ENCODE peak calls at places on chromosome 20, in six cellular contexts. X is bronchial epithelial cell; F is CD8-positive, alpha-beta T cell; E is GM23248; I is cardiac muscle cell; A is ovary. O is an unnamed sample.
A peak's percentile ranks its signal among the peaks of the same experiment; 100 is the strongest.

GRCh38 chr20:50213531-50214106 is 23.0 kb downstream of the CEBPB start:
- DNase-seq in E (no peak), F (no peak), A (no peak), X (no peak), I (no peak), O (no peak)

GRCh38 chr20:32603046-32603726 is 18.1 kb upstream of the NOL4L start:
- DNase-seq in F (no peak), A (no peak), E (no peak), X (no peak), I (no peak), O (no peak)

GRCh38 chr20:34268851-34269668 is 27.8 kb downstream of the ASIP start:
- DNase-seq in X (no peak), A (peak; percentile 44), E (peak; percentile 48), I (peak; percentile 45), F (no peak), O (no peak)

GRCh38 chr20:50469324-50469723 is 40.9 kb upstream of the PTPN1 start:
- DNase-seq in I (no peak), A (no peak), X (no peak), F (no peak), E (no peak), O (no peak)

GRCh38 chr20:15967334-15967733 is 605.9 kb downstream of the KIF16B start:
- DNase-seq in X (no peak), F (no peak), E (no peak), A (no peak), I (no peak), O (no peak)

GRCh38 chr20:42628683-42629082 is 561.0 kb downstream of the PTPRT start:
- DNase-seq in F (no peak), I (no peak), E (no peak), A (no peak), X (no peak), O (no peak)

GRCh38 chr20:17828598-17829144 is 128.9 kb downstream of the BANF2 start:
- DNase-seq in F (no peak), X (no peak), E (no peak), I (no peak), A (no peak), O (no peak)

GRCh38 chr20:38453941-38454340 is 18.7 kb upstream of the RALGAPB start:
- DNase-seq in F (no peak), X (peak; percentile 27), A (peak; percentile 3), I (no peak), E (no peak), O (no peak)

GRCh38 chr20:35145141-35145564 is 2.0 kb downstream of the EDEM2 start:
- DNase-seq in F (no peak), X (peak; percentile 65), I (peak; percentile 81), E (peak; percentile 62), A (no peak), O (peak; percentile 58)

GRCh38 chr20:61314326-61315010 is 62.4 kb downstream of the CDH4 start:
- DNase-seq in X (peak; percentile 43), A (no peak), I (no peak), E (no peak), F (no peak), O (no peak)

GRCh38 chr20:7010584-7010983 is 243.1 kb downstream of the BMP2 start:
- DNase-seq in F (no peak), X (peak; percentile 75), A (no peak), I (peak; percentile 2), E (peak; percentile 3), O (no peak)

GRCh38 chr20:5888051-5888450 is 62.3 kb downstream of the TRMT6 start:
- DNase-seq in A (no peak), X (peak; percentile 21), F (no peak), I (peak; percentile 29), E (no peak), O (no peak)

GRCh38 chr20:40757087-40757486 is 68.1 kb upstream of the MAFB start:
- DNase-seq in A (no peak), I (no peak), X (peak; percentile 57), E (no peak), F (no peak), O (no peak)

GRCh38 chr20:47396762-47397476 is 40.4 kb upstream of the ZMYND8 start:
- DNase-seq in F (no peak), E (no peak), A (no peak), I (peak; percentile 20), X (no peak), O (no peak)

DNA sequence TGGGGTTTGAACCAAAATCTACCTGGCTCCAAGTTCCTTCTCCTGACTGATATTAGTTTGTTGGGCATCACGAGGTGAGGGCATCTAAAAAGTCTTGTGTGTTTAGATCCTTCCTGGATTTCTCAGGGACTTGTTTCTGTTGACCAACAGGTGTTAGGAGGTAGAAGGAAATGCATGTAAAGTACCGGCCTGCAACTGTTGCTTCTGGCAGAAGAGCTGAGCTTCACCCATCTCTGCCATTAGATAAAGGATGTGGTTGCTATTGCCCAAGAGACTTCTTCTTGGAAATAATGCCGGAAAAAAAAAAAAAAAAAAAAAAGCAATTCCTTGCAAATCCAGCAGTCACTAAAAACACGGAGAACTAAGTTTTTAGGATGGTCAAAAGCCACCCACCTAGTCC is 303.1 kb downstream of the CDH26 start:
- DNase-seq in A (no peak), X (no peak), F (no peak), I (no peak), E (no peak), O (no peak)
- H3K27me3 ChIP-seq in A (no peaks in the 10 kb centered on the region), X (no peaks in the 10 kb centered on the region), F (no peaks in the 10 kb centered on the region), I (no peaks in the 10 kb centered on the region), E (no peaks in the 10 kb centered on the region), O (no peaks in the 10 kb centered on the region)

GRCh38 chr20:537983-538382 is 5.6 kb downstream of the CSNK2A1 start:
- DNase-seq in F (no peak), I (no peak), X (no peak), E (no peak), A (no peak), O (no peak)
- H3K36me3 ChIP-seq in F (no peaks in the 10 kb centered on the region), I (no peaks in the 10 kb centered on the region), X (peaks cover 3% of the 10 kb centered on the region), E (no peaks in the 10 kb centered on the region), A (no peaks in the 10 kb centered on the region), O (peaks cover 1% of the 10 kb centered on the region)

GRCh38 chr20:22586645-22587310 is 2.4 kb upstream of the FOXA2 start:
- DNase-seq in A (no peak), F (no peak), X (no peak), I (peak; percentile 26), E (peak; percentile 30), O (peak; percentile 72)
- H3K27me3 ChIP-seq in A (no peaks in the 10 kb centered on the region), F (peaks cover 4% of the 10 kb centered on the region), X (no peaks in the 10 kb centered on the region), I (peaks cover 100% of the 10 kb centered on the region), E (peaks cover 80% of the 10 kb centered on the region), O (no peaks in the 10 kb centered on the region)

DNA sequence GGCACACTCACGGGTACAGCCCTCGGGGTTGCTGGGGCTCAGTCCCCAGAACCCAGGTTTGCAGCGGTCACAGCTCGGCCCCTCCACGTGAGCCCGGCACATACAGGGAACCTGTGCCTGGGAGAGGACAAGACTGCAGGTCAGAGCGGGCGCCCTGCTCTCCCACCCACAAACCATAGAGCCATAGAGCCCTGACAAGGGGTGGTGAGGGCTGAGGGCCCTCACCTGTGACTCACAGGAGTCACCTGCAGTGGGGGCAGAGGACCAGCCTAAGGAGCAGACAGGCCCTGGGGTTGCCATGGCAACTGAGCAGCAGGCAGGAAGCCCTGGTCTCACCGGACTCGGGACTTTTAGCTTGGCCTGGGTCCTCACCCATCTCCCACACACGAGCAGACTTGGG is 30.8 kb downstream of the LAMA5 start:
- DNase-seq in F (no peak), A (no peak), X (no peak), E (no peak), I (no peak), O (no peak)
- H3K36me3 ChIP-seq in F (no peaks in the 10 kb centered on the region), A (no peaks in the 10 kb centered on the region), X (peaks cover 52% of the 10 kb centered on the region), E (no peaks in the 10 kb centered on the region), I (peaks cover 33% of the 10 kb centered on the region), O (peaks cover 31% of the 10 kb centered on the region)

DNA sequence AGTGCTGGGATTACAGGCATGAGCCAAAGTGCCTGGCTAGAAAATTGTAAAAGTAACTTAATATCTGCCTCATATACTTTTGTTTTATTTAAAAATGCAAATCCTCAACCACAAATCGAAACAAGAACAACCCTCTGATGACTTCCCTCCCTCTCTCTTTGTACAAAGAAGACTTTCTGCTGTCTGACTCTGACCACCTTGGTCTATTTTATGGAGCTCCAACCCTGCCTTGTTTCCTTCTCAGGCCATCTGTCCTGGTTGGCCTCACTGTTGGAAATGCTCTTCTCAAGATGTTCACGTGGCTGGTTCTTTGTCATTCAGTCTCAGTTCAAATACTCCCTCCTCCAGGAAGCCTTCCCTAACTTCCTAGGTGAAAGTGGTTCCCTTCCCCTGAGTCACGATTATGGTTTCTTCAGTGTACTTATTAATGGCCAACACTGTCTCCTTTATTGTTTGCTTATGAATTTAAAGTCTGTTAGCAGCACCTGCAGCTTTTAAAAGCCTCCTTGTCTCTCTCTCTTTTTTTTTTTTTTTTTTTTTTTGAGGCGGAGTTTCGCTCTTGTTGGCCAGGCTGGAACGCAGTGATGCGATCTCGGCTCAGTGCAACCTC is 151.5 kb upstream of the SALL4 start:
- DNase-seq in X (no peak), E (no peak), I (no peak), A (no peak), F (no peak), O (peak; percentile 13)
- H3K27me3 ChIP-seq in X (no peaks in the 10 kb centered on the region), E (no peaks in the 10 kb centered on the region), I (no peaks in the 10 kb centered on the region), A (no peaks in the 10 kb centered on the region), F (no peaks in the 10 kb centered on the region), O (no peaks in the 10 kb centered on the region)